ENCODE peak calls at places on chromosomes 11 and 22, in seven cellular contexts. F is K562, M is SK-N-SH, G is H1, R is HCT116, H is GM12878, V is HepG2. T is an unnamed sample.

GRCh38 chr11:65445101-65445603 is 22.6 kb downstream of the NEAT1 start:
- DNase-seq in F (no peak), R (no peak), M (no peak), V (no peak), H (no peak), G (no peak), T (no peak)

GRCh38 chr11:112606656-112607055 is 346.0 kb upstream of the PLET1 start:
- DNase-seq in R (no peak), F (no peak), H (no peak), M (no peak), G (no peak), V (no peak), T (no peak)

GRCh38 chr11:27012254-27012921 is 18.5 kb downstream of the FIBIN start:
- DNase-seq in R (no peak), M (peak), F (no peak), G (no peak), H (no peak), V (no peak), T (no peak)

GRCh38 chr11:1131033-1131911 is 26.5 kb upstream of the MUC5AC start:
- DNase-seq in F (no peak), M (peak), R (no peak), H (no peak), V (no peak), G (no peak), T (no peak)

GRCh38 chr11:63490551-63491239 is at the start of gene PLAAT5:
- DNase-seq in R (no peak), G (peak), M (peak), V (no peak), F (no peak), H (no peak), T (no peak)

GRCh38 chr11:64444838-64445441 is 86.0 kb downstream of the RPS6KA4 start:
- DNase-seq in M (peak), G (no peak), H (no peak), V (no peak), F (peak), R (peak), T (peak)

GRCh38 chr11:2481253-2481652 is 36.4 kb downstream of the KCNQ1 start:
- DNase-seq in H (no peak), F (no peak), G (no peak), M (no peak), R (no peak), V (no peak), T (no peak)

GRCh38 chr11:50246183-50246582 is 213.5 kb downstream of the OR4C45 start:
- DNase-seq in G (no peak), H (no peak), V (no peak), M (no peak), F (no peak), R (no peak), T (no peak)

GRCh38 chr22:35352214-35353111 is 28.4 kb upstream of the HMOX1 start:
- DNase-seq in V (peak), M (no peak), G (peak), F (no peak), H (no peak), R (no peak), T (peak)

GRCh38 chr11:7672960-7673723 is at the start of gene CYB5R2:
- DNase-seq in V (no peak), H (no peak), R (peak), F (peak), M (peak), G (peak), T (peak)

GRCh38 chr11:93906486-93906885 is 56.1 kb upstream of the VSTM5 start:
- DNase-seq in F (no peak), V (no peak), R (no peak), G (no peak), M (no peak), H (no peak), T (no peak)

GRCh38 chr11:129785383-129786111 is 30.1 kb upstream of the TMEM45B start:
- DNase-seq in F (no peak), V (peak), R (no peak), M (peak), G (no peak), H (no peak), T (peak)

GRCh38 chr22:26608129-26608528 is 9.7 kb downstream of the CRYBB1 start:
- DNase-seq in G (no peak), V (no peak), H (no peak), F (no peak), M (no peak), R (no peak), T (no peak)

GRCh38 chr11:2304156-2305139 is 2.6 kb downstream of the TSPAN32 start:
- DNase-seq in R (no peak), G (peak), V (no peak), M (peak), F (no peak), H (no peak), T (no peak)

GRCh38 chr22:30205281-30206115 is 41.1 kb downstream of the LIF start:
- DNase-seq in V (peak), H (no peak), F (no peak), R (no peak), M (peak), G (no peak), T (no peak)

GRCh38 chr22:28594784-28595324 is 84.8 kb downstream of the TTC28 start:
- DNase-seq in R (peak), H (no peak), V (peak), F (peak), M (peak), G (no peak), T (no peak)

GRCh38 chr22:46815132-46815531 is 52.7 kb downstream of the TBC1D22A start:
- DNase-seq in V (peak), H (no peak), F (no peak), R (no peak), M (no peak), G (peak), T (peak)

GRCh38 chr11:86228967-86229330 is 15.6 kb upstream of the EED start:
- DNase-seq in H (no peak), R (no peak), M (no peak), G (no peak), F (no peak), V (no peak), T (no peak)

GRCh38 chr11:33709471-33709870 is 8.8 kb upstream of the C11orf91 start:
- DNase-seq in G (no peak), M (no peak), R (no peak), V (no peak), F (no peak), H (no peak), T (no peak)

GRCh38 chr22:50306753-50307749 is at the start of gene PLXNB2:
- DNase-seq in M (peak), F (peak), H (no peak), G (peak), R (peak), V (peak), T (peak)

GRCh38 chr11:78038697-78039313 is 15.7 kb upstream of the KCTD14 start:
- DNase-seq in G (no peak), H (no peak), V (peak), R (no peak), F (no peak), M (no peak), T (no peak)

GRCh38 chr11:57425565-57426438 is 1.1 kb downstream of the SLC43A3 start:
- DNase-seq in M (no peak), H (no peak), G (no peak), F (no peak), R (no peak), V (no peak), T (no peak)

GRCh38 chr11:132770802-132771545 is 761.3 kb downstream of the OPCML start:
- DNase-seq in G (no peak), M (peak), F (no peak), H (no peak), R (no peak), V (no peak), T (no peak)

GRCh38 chr22:50465066-50465465 is 9.8 kb downstream of the SBF1 start:
- DNase-seq in V (no peak), F (no peak), M (no peak), R (no peak), G (no peak), H (no peak), T (no peak)

GRCh38 chr11:122559734-122560382 is 95.7 kb upstream of the UBASH3B start:
- DNase-seq in G (peak), F (peak), H (no peak), R (peak), M (no peak), V (peak), T (peak)

GRCh38 chr11:12091957-12092558 is 18.3 kb upstream of the MICAL2 start:
- DNase-seq in H (no peak), R (no peak), M (no peak), G (no peak), V (peak), F (no peak), T (no peak)

GRCh38 chr22:28441720-28442263 is 237.8 kb downstream of the TTC28 start:
- DNase-seq in G (no peak), M (peak), H (no peak), V (peak), F (no peak), R (no peak), T (no peak)

GRCh38 chr11:118263694-118264567 is at the start of gene MPZL2:
- DNase-seq in M (no peak), H (no peak), V (peak), R (peak), F (no peak), G (peak), T (peak)

GRCh38 chr11:125069796-125070195 is 6.7 kb downstream of the SLC37A2 start:
- DNase-seq in V (no peak), G (no peak), F (no peak), H (no peak), M (no peak), R (no peak), T (no peak)

GRCh38 chr11:20353829-20354434 is 9.6 kb upstream of the HTATIP2 start:
- DNase-seq in R (peak), F (peak), M (peak), H (no peak), G (peak), V (peak), T (peak)

GRCh38 chr11:1229471-1230120 is 6.7 kb downstream of the MUC5B start:
- DNase-seq in R (no peak), V (no peak), M (peak), F (no peak), G (peak), H (no peak), T (no peak)

GRCh38 chr11:86706341-86707131 is 34.1 kb upstream of the ME3 start:
- DNase-seq in F (no peak), M (no peak), H (no peak), R (no peak), V (peak), G (no peak), T (peak)

GRCh38 chr11:30617762-30618161 is 31.6 kb upstream of the MPPED2 start:
- DNase-seq in G (no peak), V (no peak), H (no peak), M (no peak), F (no peak), R (no peak), T (peak)

GRCh38 chr11:102940714-102941588 is 14.6 kb downstream of the MMP13 start:
- DNase-seq in F (peak), M (peak), G (no peak), V (peak), R (peak), H (peak), T (peak)

GRCh38 chr11:128464878-128465277 is 122.5 kb downstream of the ETS1 start:
- DNase-seq in M (no peak), V (no peak), F (no peak), G (no peak), H (no peak), R (no peak), T (no peak)

GRCh38 chr11:33987975-33988580 is 63.5 kb upstream of the CAPRIN1 start:
- DNase-seq in R (peak), H (no peak), M (peak), G (peak), F (peak), V (peak), T (peak)

GRCh38 chr11:128552783-128553661 is 34.3 kb downstream of the ETS1 start:
- DNase-seq in M (no peak), V (no peak), F (no peak), H (peak), R (no peak), G (no peak), T (no peak)

GRCh38 chr22:28750471-28750881 is 8.6 kb downstream of the HSCB start:
- DNase-seq in F (no peak), V (no peak), H (no peak), G (no peak), M (no peak), R (no peak), T (no peak)

DNA sequence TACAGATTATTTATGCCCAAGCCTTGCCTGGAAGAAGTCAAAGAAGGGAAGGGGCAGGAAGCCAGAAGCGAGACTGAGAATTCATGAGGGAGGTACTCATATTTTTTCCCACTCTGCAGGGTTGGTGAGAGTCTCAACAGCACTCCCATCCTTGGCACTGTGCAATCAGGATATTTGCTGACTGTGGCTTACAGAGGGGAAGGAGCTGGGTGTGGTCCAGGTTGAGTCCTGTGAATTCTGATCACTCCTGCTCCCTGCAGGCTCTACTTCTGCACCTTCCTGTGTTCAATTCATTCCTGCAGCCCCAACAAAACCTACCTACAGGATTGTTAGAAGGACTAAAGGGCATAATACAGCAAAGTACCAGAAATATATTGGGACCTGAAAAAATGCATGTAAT is 530.5 kb downstream of the INSC start:
- DNase-seq in M (no peak), V (no peak), G (no peak), F (no peak), R (no peak), H (no peak), T (no peak)
- TF ChIP-seq JUND in M (no peak), V (no peak), G (no peak), F (no peak), R (no peak), H (no peak), T (no peak)

GRCh38 chr22:37098976-37099577 is 10.4 kb downstream of the TMPRSS6 start:
- DNase-seq in M (no peak), R (no peak), G (peak), H (no peak), V (no peak), F (no peak), T (no peak)

GRCh38 chr22:37092997-37093396 is 16.5 kb downstream of the TMPRSS6 start:
- DNase-seq in R (no peak), G (no peak), V (no peak), M (no peak), H (no peak), F (no peak), T (no peak)

GRCh38 chr22:37094239-37094638 is 15.3 kb downstream of the TMPRSS6 start:
- DNase-seq in V (no peak), M (no peak), G (no peak), F (no peak), R (no peak), H (no peak), T (no peak)

GRCh38 chr22:37091986-37092385 is 17.5 kb downstream of the TMPRSS6 start:
- DNase-seq in F (no peak), H (no peak), V (no peak), R (no peak), M (no peak), G (no peak), T (no peak)

DNA sequence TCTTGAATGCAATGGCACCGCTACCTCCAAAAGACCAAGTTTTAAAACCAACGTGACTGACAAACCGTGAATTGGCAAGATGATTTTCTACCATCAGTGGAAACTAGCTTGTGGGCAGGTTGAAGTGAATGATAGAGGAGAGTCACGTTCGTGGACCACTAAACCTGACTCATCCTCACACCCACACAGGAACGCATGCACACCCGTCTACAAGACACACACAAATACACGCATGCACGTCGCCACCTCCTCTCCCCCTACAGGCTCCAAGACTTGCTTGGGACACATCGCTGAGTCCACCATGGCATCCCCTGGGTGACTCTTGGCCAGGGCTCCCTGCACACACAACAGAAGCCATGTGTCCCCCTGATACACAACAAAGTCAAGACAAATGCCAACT is 14.4 kb downstream of the TMPRSS6 start:
- DNase-seq in R (no peak), V (no peak), G (no peak), F (peak), H (no peak), M (no peak), T (no peak)
- TF ChIP-seq JUND in R (no peak), V (no peak), G (no peak), F (no peak), H (no peak), M (no peak), T (no peak)

GRCh38 chr22:39264344-39265116 is 19.7 kb upstream of the PDGFB start:
- DNase-seq in G (no peak), R (no peak), F (no peak), V (no peak), M (no peak), H (no peak), T (no peak)
- TF ChIP-seq JUND in G (no peak), R (no peak), F (no peak), V (no peak), M (no peak), H (no peak), T (no peak)

GRCh38 chr11:28842716-28843115 is 734.5 kb downstream of the METTL15 start:
- DNase-seq in R (no peak), G (no peak), M (no peak), F (no peak), H (no peak), V (no peak), T (no peak)
- TF ChIP-seq JUND in R (no peak), G (no peak), M (no peak), F (no peak), H (no peak), V (no peak), T (no peak)

GRCh38 chr11:87926250-87926970 is 248.8 kb downstream of the RAB38 start:
- DNase-seq in V (no peak), M (no peak), R (peak), G (no peak), F (no peak), H (no peak), T (no peak)
- TF ChIP-seq JUND in V (no peak), M (peak), R (peak), G (no peak), F (no peak), H (no peak), T (no peak)

DNA sequence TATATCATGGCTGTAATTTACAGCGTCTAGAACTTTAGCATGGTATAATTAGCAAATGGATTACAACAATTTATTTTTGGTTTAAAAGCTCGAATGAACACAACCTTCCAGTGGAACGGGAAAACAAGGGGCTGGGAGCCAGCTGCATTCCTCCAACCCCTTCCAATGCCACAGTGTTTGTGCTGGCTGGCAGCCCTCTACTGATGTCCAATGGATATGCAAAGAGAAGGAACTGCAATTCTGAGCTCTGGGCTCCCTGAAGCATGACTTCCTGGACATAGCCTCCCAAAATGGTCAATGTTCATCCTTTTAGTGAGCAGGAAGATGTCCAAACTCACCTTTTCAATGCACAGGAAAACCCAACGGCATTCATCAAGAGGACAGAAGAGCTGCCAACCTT is 288.3 kb downstream of the TENM4 start:
- DNase-seq in R (no peak), V (no peak), F (no peak), M (no peak), H (no peak), G (no peak), T (peak)
- TF ChIP-seq JUND in R (no peak), V (no peak), F (no peak), M (no peak), H (no peak), G (no peak), T (no peak)

GRCh38 chr11:31656051-31656450 is 146.5 kb downstream of the ELP4 start:
- DNase-seq in F (no peak), G (no peak), R (no peak), M (no peak), V (no peak), H (no peak), T (no peak)
- TF ChIP-seq JUND in F (no peak), G (no peak), R (no peak), M (no peak), V (no peak), H (no peak), T (no peak)